ENCODE peak calls at places on chromosomes 16 and 17, in ten cellular contexts. N, A, E, U, T, V, L, D, M and S are unnamed samples.

GRCh38 chr16:86222965-86223551 is 287.3 kb upstream of the FOXF1 start:
- DNase-seq in N (peak; percentile 23), A (peak; percentile 98), E (no peak), U (no peak), T (no peak), V (no peak), L (no peak), D (no peak), M (no peak), S (no peak)

GRCh38 chr17:67629963-67630320 is 87.8 kb upstream of the NOL11 start:
- DNase-seq in N (no peak), A (peak; percentile 75), E (peak; percentile 20), U (peak; percentile 15), T (no peak), V (peak; percentile 11), L (no peak), D (no peak), M (no peak), S (no peak)

GRCh38 chr17:80457236-80457856 is 19.1 kb downstream of the NPTX1 start:
- DNase-seq in N (no peak), A (no peak), E (no peak), U (no peak), T (no peak), V (no peak), L (no peak), D (no peak), M (no peak), S (no peak)

GRCh38 chr16:68466174-68466573 is 17.9 kb upstream of the SMPD3 start:
- DNase-seq in N (no peak), A (no peak), E (no peak), U (no peak), T (no peak), V (no peak), L (no peak), D (no peak), M (no peak), S (no peak)

GRCh38 chr17:17859909-17860760 is 23.3 kb upstream of the SREBF1 start:
- DNase-seq in N (peak; percentile 81), A (peak; percentile 38), E (peak; percentile 55), U (peak; percentile 72), T (peak; percentile 76), V (peak; percentile 70), L (no peak), D (no peak), M (peak; percentile 74), S (peak; percentile 83)

GRCh38 chr17:17539591-17539990 is 43.4 kb upstream of the RASD1 start:
- DNase-seq in N (no peak), A (no peak), E (no peak), U (no peak), T (no peak), V (no peak), L (no peak), D (no peak), M (no peak), S (no peak)

GRCh38 chr17:18172528-18173278 is 10.9 kb upstream of the ALKBH5 start:
- DNase-seq in N (no peak), A (peak; percentile 46), E (no peak), U (no peak), T (no peak), V (no peak), L (no peak), D (no peak), M (no peak), S (no peak)

GRCh38 chr16:1980026-1980769 is 1.1 kb downstream of the NOXO1 start:
- DNase-seq in N (peak; percentile 44), A (no peak), E (no peak), U (no peak), T (no peak), V (no peak), L (no peak), D (no peak), M (no peak), S (no peak)

GRCh38 chr17:50269477-50270429 is 4.5 kb upstream of the TMEM92 start:
- DNase-seq in N (peak; percentile 76), A (peak; percentile 83), E (peak; percentile 73), U (peak; percentile 67), T (peak; percentile 68), V (peak; percentile 51), L (no peak), D (peak; percentile 83), M (peak; percentile 47), S (peak; percentile 88)

GRCh38 chr17:48816774-48817590 is at the start of gene TTLL6:
- DNase-seq in N (peak; percentile 92), A (peak; percentile 56), E (peak; percentile 89), U (peak; percentile 95), T (peak; percentile 84), V (peak; percentile 74), L (peak; percentile 23), D (peak; percentile 57), M (peak; percentile 88), S (peak; percentile 84)

GRCh38 chr16:2467301-2468141 is 3.6 kb upstream of the NTN3 start:
- DNase-seq in N (peak; percentile 72), A (peak; percentile 72), E (no peak), U (peak; percentile 68), T (peak; percentile 80), V (no peak), L (no peak), D (peak; percentile 66), M (peak; percentile 79), S (peak; percentile 75)

GRCh38 chr17:74452027-74452840 is 14.2 kb upstream of the CD300A start:
- DNase-seq in N (no peak), A (no peak), E (no peak), U (no peak), T (no peak), V (no peak), L (no peak), D (no peak), M (no peak), S (no peak)

GRCh38 chr17:75011788-75012319 is 616 bp upstream of the MRPL58 start:
- DNase-seq in N (peak; percentile 75), A (peak; percentile 59), E (no peak), U (no peak), T (peak; percentile 61), V (no peak), L (no peak), D (peak; percentile 49), M (no peak), S (peak; percentile 78)

GRCh38 chr16:12002447-12003006 is 26.0 kb downstream of the SNX29 start:
- DNase-seq in N (no peak), A (peak; percentile 75), E (no peak), U (peak; percentile 58), T (no peak), V (no peak), L (no peak), D (no peak), M (no peak), S (no peak)

GRCh38 chr17:78671607-78672404 is 94.6 kb upstream of the DNAH17 start:
- DNase-seq in N (no peak), A (peak; percentile 78), E (no peak), U (no peak), T (no peak), V (no peak), L (no peak), D (no peak), M (no peak), S (no peak)
- H3K4me1 ChIP-seq in N (no peaks in the 10 kb centered on the region), A (peaks cover 2% of the 10 kb centered on the region), E (no peaks in the 10 kb centered on the region), U (peaks cover 2% of the 10 kb centered on the region), T (peaks cover 13% of the 10 kb centered on the region), V (peaks cover 4% of the 10 kb centered on the region), L (no peaks in the 10 kb centered on the region), D (no peaks in the 10 kb centered on the region), M (peaks cover 4% of the 10 kb centered on the region), S (no peaks in the 10 kb centered on the region)

GRCh38 chr17:66485272-66485947 is 183.0 kb downstream of the PRKCA start:
- DNase-seq in N (no peak), A (no peak), E (no peak), U (no peak), T (no peak), V (no peak), L (no peak), D (no peak), M (no peak), S (no peak)

GRCh38 chr17:66488874-66489273 is 186.5 kb downstream of the PRKCA start:
- DNase-seq in N (no peak), A (no peak), E (no peak), U (no peak), T (no peak), V (no peak), L (no peak), D (no peak), M (no peak), S (no peak)

GRCh38 chr17:66487933-66488572 is 185.6 kb downstream of the PRKCA start:
- DNase-seq in N (no peak), A (no peak), E (no peak), U (no peak), T (no peak), V (no peak), L (no peak), D (no peak), M (no peak), S (no peak)

GRCh38 chr17:66483946-66484345 is 181.5 kb downstream of the PRKCA start:
- DNase-seq in N (no peak), A (no peak), E (no peak), U (no peak), T (no peak), V (no peak), L (no peak), D (no peak), M (no peak), S (no peak)

GRCh38 chr17:66487121-66487520 is 184.7 kb downstream of the PRKCA start:
- DNase-seq in N (no peak), A (no peak), E (no peak), U (no peak), T (no peak), V (no peak), L (no peak), D (no peak), M (no peak), S (no peak)
- H3K4me1 ChIP-seq in N (no peaks in the 10 kb centered on the region), A (peaks cover 2% of the 10 kb centered on the region), E (no peaks in the 10 kb centered on the region), U (no peaks in the 10 kb centered on the region), T (no peaks in the 10 kb centered on the region), V (peaks cover 4% of the 10 kb centered on the region), L (no peaks in the 10 kb centered on the region), D (no peaks in the 10 kb centered on the region), M (peaks cover 12% of the 10 kb centered on the region), S (no peaks in the 10 kb centered on the region)

GRCh38 chr17:2797226-2797625 is 988 bp downstream of the RAP1GAP2 start:
- DNase-seq in N (no peak), A (no peak), E (no peak), U (no peak), T (no peak), V (no peak), L (no peak), D (no peak), M (no peak), S (no peak)
- H3K4me1 ChIP-seq in N (peaks cover 36% of the 10 kb centered on the region), A (no peaks in the 10 kb centered on the region), E (peaks cover 16% of the 10 kb centered on the region), U (no peaks in the 10 kb centered on the region), T (peaks cover 12% of the 10 kb centered on the region), V (peaks cover 71% of the 10 kb centered on the region), L (no peaks in the 10 kb centered on the region), D (peaks cover 11% of the 10 kb centered on the region), M (peaks cover 5% of the 10 kb centered on the region), S (no peaks in the 10 kb centered on the region)

DNA sequence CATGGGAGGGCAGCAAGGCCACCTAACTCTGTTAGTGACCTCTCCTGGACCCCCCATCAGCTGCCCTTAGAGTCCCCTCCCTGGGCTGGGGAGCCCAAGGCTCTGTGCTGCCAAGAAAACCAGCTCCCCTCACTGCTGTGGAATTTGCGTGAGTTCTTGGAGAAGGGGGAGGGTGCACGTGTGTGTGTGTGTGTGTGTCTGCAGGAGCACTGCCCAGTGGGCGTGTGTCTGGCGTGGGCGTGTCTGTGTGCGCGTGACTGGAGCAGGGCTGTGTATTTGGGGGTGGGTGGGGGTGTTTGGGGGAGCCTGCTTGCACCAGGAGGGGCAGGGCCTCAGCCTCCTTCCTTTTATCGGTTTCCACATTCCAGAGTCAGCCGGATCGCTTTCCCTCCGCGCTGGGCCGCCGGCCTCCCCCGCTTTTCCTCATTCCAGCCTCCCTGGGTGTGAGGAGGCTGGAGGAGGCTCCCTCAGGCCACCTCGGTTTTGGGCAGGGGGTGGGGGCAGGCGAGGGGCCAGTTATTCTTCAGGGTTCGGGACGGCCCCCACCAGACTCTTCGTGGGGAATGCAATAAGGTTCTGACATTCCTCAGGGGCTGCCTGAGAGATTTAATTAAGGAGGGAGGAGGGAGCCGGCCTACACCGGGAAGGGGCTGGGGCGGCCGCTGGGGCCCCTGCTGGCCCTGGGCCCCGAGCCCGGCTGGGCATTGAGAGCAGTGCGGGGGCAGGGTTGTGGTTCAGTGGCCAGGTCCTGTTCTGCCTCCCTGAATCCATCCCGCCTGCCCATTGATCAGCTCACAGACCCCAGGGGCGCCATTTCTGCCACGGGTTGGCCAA is 2.5 kb downstream of the VASN start:
- DNase-seq in N (peak; percentile 83), A (peak; percentile 98), E (no peak), U (peak; percentile 61), T (peak; percentile 68), V (no peak), L (peak; percentile 64), D (peak; percentile 78), M (no peak), S (peak; percentile 94)
- H3K4me1 ChIP-seq in N (peaks cover 95% of the 10 kb centered on the region), A (peaks cover 53% of the 10 kb centered on the region), E (no peaks in the 10 kb centered on the region), U (peaks cover 59% of the 10 kb centered on the region), T (peaks cover 99% of the 10 kb centered on the region), V (peaks cover 37% of the 10 kb centered on the region), L (peaks cover 56% of the 10 kb centered on the region), D (peaks cover 82% of the 10 kb centered on the region), M (peaks cover 68% of the 10 kb centered on the region), S (peaks cover 73% of the 10 kb centered on the region)